ENCODE peak calls at places on chromosome 11, in seven cellular contexts. V is mesendoderm, J is IMR-90, G is H9, U is trophoblast cell, P is H1, N is mesenchymal stem cell. A is an unnamed sample.

GRCh38 chr11:108857382-108857781 is 192.5 kb downstream of the DDX10 start:
- DNase-seq in V (no peak), J (no peak), G (no peak), U (no peak), P (no peak), N (no peak), A (no peak)

GRCh38 chr11:121372671-121373429 is 79.3 kb upstream of the SORL1 start:
- DNase-seq in V (peak), J (no peak), G (peak), U (no peak), P (no peak), N (no peak), A (no peak)

GRCh38 chr11:126115253-126115540 is 52.5 kb upstream of the CDON start:
- DNase-seq in V (no peak), J (no peak), G (no peak), U (no peak), P (no peak), N (peak), A (no peak)

GRCh38 chr11:62680825-62681240 is 2.0 kb upstream of the UBXN1 start:
- DNase-seq in V (peak), J (peak), G (no peak), U (peak), P (no peak), N (peak), A (no peak)

GRCh38 chr11:95853138-95853537 is 62.8 kb downstream of the CEP57 start:
- DNase-seq in V (no peak), J (no peak), G (no peak), U (no peak), P (no peak), N (no peak), A (no peak)

GRCh38 chr11:118572914-118573550 is 823 bp downstream of the ARCN1 start:
- DNase-seq in V (peak), J (peak), G (no peak), U (peak), P (no peak), N (peak), A (peak)

GRCh38 chr11:1517117-1518005 is 30.8 kb upstream of the MOB2 start:
- DNase-seq in V (no peak), J (no peak), G (no peak), U (no peak), P (no peak), N (no peak), A (no peak)

GRCh38 chr11:134452026-134452848 is 40.2 kb upstream of the B3GAT1 start:
- DNase-seq in V (no peak), J (no peak), G (no peak), U (no peak), P (no peak), N (no peak), A (no peak)

GRCh38 chr11:12087075-12087775 is 23.2 kb upstream of the MICAL2 start:
- DNase-seq in V (peak), J (peak), G (no peak), U (peak), P (no peak), N (peak), A (no peak)

GRCh38 chr11:63623513-63624140 is 9.4 kb upstream of the PLAAT3 start:
- DNase-seq in V (no peak), J (no peak), G (no peak), U (no peak), P (no peak), N (no peak), A (no peak)

GRCh38 chr11:3745161-3745560 is 52.2 kb downstream of the NUP98 start:
- DNase-seq in V (no peak), J (no peak), G (no peak), U (peak), P (no peak), N (no peak), A (no peak)

GRCh38 chr11:117717485-117718314 is 79.3 kb downstream of the DSCAML1 start:
- DNase-seq in V (peak), J (no peak), G (peak), U (peak), P (peak), N (no peak), A (no peak)

GRCh38 chr11:19953909-19954308 is 206.4 kb downstream of the DBX1 start:
- DNase-seq in V (peak), J (peak), G (peak), U (peak), P (no peak), N (peak), A (no peak)

GRCh38 chr11:121244861-121245260 is 47.7 kb upstream of the SC5D start:
- DNase-seq in V (no peak), J (no peak), G (no peak), U (no peak), P (no peak), N (no peak), A (no peak)

GRCh38 chr11:94224078-94224477 is 80.3 kb upstream of the IZUMO1R start:
- DNase-seq in V (no peak), J (peak), G (no peak), U (no peak), P (no peak), N (no peak), A (no peak)

DNA sequence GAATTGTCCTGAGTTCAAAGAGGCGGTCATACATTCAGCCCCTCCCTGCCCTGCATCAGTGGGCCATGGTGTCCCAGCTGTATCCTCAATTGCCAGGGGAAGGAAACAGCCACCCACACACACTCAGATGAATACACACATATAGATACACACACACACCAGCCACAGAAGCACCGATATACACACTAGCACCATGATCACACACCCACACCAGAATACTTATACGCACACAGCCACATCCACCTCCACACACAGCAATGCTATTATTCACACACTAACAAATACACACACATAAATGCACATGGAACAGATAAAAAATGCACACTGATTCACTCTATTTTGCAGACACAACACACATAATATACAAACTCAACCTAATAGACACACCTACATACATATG is 1.4 kb downstream of the PDE2A start:
- DNase-seq in V (no peak), J (no peak), G (no peak), U (no peak), P (no peak), N (no peak), A (no peak)
- H2BK120ac ChIP-seq in V (no peak), J (no peak), G (no peak), U (no peak), P (no peak), N (no peak), A (no peak)

DNA sequence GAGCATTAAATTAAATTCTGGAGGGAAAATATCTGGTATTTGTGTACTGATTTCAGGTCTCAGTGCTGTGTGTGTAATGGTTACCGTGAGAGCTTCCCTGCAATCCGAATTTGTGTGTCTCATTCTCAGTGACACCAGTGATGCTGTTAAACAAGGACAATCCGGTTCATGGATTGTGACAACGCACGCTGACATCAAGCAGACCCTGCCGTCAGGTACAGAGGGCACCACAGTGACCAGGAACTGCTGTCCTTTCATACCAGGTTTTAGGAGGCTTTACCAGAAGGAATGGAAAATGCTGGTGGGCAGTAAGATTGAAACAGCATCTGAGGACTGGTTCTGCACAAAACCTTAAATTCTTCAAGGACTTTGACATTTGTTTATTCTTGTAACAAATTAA is 30.5 kb upstream of the PLET1 start:
- DNase-seq in V (no peak), J (no peak), G (no peak), U (no peak), P (no peak), N (no peak), A (no peak)
- H2BK120ac ChIP-seq in V (no peak), J (peak), G (no peak), U (no peak), P (no peak), N (no peak), A (no peak)

DNA sequence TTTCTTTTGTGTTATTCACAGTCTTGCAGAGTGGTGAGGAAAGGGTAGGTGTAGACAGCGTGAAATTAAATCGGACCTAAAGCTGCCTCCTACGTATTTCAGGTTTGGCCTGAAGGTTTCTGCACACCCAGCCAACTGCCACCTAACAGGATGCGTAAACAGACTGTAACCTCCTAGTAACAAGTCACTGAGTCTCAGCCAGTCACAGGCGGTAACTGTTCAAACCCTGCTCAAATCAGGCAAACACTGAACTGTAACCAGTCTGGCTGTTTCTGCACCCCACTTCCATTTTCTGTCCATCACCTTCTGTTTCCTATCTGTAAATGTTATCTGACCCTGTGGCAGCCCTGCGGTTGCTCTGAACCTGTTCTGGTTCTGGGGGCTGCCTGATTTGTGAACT is 87.1 kb downstream of the ADAMTS15 start:
- DNase-seq in V (no peak), J (no peak), G (no peak), U (no peak), P (no peak), N (no peak), A (no peak)
- H2BK120ac ChIP-seq in V (no peak), J (no peak), G (no peak), U (no peak), P (no peak), N (no peak), A (no peak)

GRCh38 chr11:129999407-129999806 is 3.2 kb downstream of the PRDM10 start:
- DNase-seq in V (no peak), J (no peak), G (no peak), U (no peak), P (no peak), N (no peak), A (no peak)
- H2BK120ac ChIP-seq in V (no peak), J (no peak), G (no peak), U (no peak), P (no peak), N (no peak), A (no peak)

A was measured in neuronal stem cell.